ENCODE peak calls at places on chromosomes 13 and 19, in nine cellular contexts. B, W, A, Q, S, M, J, Z and O are unnamed samples.

GRCh38 chr13:76968041-76968440 is 19.7 kb downstream of the ACOD1 start:
- DNase-seq in B (no peak), W (no peak), A (no peak), Q (no peak), S (no peak), M (no peak), J (peak; percentile 89), Z (no peak), O (no peak)

GRCh38 chr13:52412128-52412527 is 6.2 kb upstream of the THSD1 start:
- DNase-seq in B (no peak), W (no peak), A (no peak), Q (no peak), S (no peak), M (no peak), J (no peak), Z (no peak), O (no peak)

GRCh38 chr13:73754241-73754640 is 380.0 kb downstream of the KLF12 start:
- DNase-seq in B (no peak), W (no peak), A (no peak), Q (no peak), S (no peak), M (no peak), J (no peak), Z (no peak), O (no peak)

GRCh38 chr13:46173656-46174055 is 8.3 kb downstream of the LCP1 start:
- DNase-seq in B (no peak), W (no peak), A (no peak), Q (no peak), S (peak; percentile 47), M (no peak), J (no peak), Z (no peak), O (no peak)

GRCh38 chr13:93476175-93476574 is 249.6 kb downstream of the GPC6 start:
- DNase-seq in B (no peak), W (no peak), A (peak; percentile 71), Q (peak; percentile 72), S (no peak), M (no peak), J (no peak), Z (no peak), O (peak; percentile 77)

GRCh38 chr13:93218583-93218982 is 8.0 kb upstream of the GPC6 start:
- DNase-seq in B (no peak), W (no peak), A (no peak), Q (peak; percentile 15), S (no peak), M (no peak), J (no peak), Z (no peak), O (peak; percentile 12)

GRCh38 chr19:5578094-5578846 is 10.5 kb upstream of the TINCR start:
- DNase-seq in B (no peak), W (peak; percentile 61), A (no peak), Q (peak; percentile 71), S (peak; percentile 71), M (no peak), J (peak; percentile 91), Z (peak; percentile 60), O (no peak)

GRCh38 chr13:91889641-91890040 is 491.2 kb downstream of the GPC5 start:
- DNase-seq in B (no peak), W (no peak), A (no peak), Q (no peak), S (no peak), M (no peak), J (no peak), Z (no peak), O (no peak)